ENCODE peak calls at places on chromosomes 4 and X, in seven cellular contexts. T is IMR-90, X is mesenchymal stem cell, U is H1, O is H9, Q is mesendoderm, L is trophoblast cell. G is an unnamed sample.

GRCh38 chr4:86132459-86132858 is 227.4 kb downstream of the MAPK10 start:
- DNase-seq in L (no peak), U (no peak), O (no peak), Q (no peak), X (no peak), T (no peak), G (no peak)

GRCh38 chr4:140330311-140330900 is 43.0 kb upstream of the SCOC start:
- DNase-seq in O (no peak), Q (peak), U (no peak), X (peak), L (peak), T (peak), G (no peak)

GRCh38 chr4:76637704-76638361 is 202.8 kb downstream of the SHROOM3 start:
- DNase-seq in T (peak), O (no peak), X (no peak), Q (no peak), U (no peak), L (peak), G (no peak)

GRCh38 chrX:153970398-153971123 is 1.1 kb downstream of the HCFC1 start:
- DNase-seq in O (peak), U (peak), T (peak), Q (peak), L (peak), X (peak), G (peak)

GRCh38 chr4:43089730-43090129 is 197.2 kb downstream of the GRXCR1 start:
- DNase-seq in L (no peak), Q (no peak), O (no peak), X (no peak), T (peak), U (no peak), G (no peak)

GRCh38 chrX:74613350-74614192 is 853 bp downstream of the RLIM start:
- DNase-seq in X (peak), Q (peak), L (peak), U (no peak), O (no peak), T (peak), G (no peak)

GRCh38 chrX:26873736-26874135 is 589.4 kb downstream of the PPP4R3C start:
- DNase-seq in Q (no peak), T (no peak), O (no peak), X (no peak), L (no peak), U (no peak), G (no peak)

GRCh38 chr4:118417325-118417724 is 64.5 kb upstream of the PRSS12 start:
- DNase-seq in O (no peak), Q (no peak), T (peak), L (no peak), U (no peak), X (no peak), G (no peak)

GRCh38 chrX:110944323-110944761 is 148.7 kb upstream of the CHRDL1 start:
- DNase-seq in T (no peak), U (peak), Q (peak), X (no peak), O (peak), L (no peak), G (peak)

GRCh38 chrX:41750720-41751119 is 26.7 kb downstream of the GPR82 start:
- DNase-seq in X (no peak), U (no peak), L (no peak), O (no peak), Q (no peak), T (no peak), G (no peak)
- H3K4ac ChIP-seq in X (no peak), U (no peak), L (no peak), O (no peak), Q (no peak), T (no peak), G (no peak)

GRCh38 chr4:5993876-5994811 is 24.1 kb downstream of the C4orf50 start:
- DNase-seq in O (peak), L (no peak), Q (no peak), T (no peak), U (no peak), X (no peak), G (no peak)
- H3K4ac ChIP-seq in O (no peak), L (no peak), Q (no peak), T (no peak), U (no peak), X (no peak), G (no peak)

GRCh38 chrX:4710618-4711433 is 997.4 kb upstream of the PRKX start:
- DNase-seq in T (no peak), X (no peak), U (no peak), L (peak), Q (peak), O (peak), G (no peak)
- H3K4ac ChIP-seq in T (no peak), X (no peak), U (no peak), L (peak), Q (peak), O (no peak), G (no peak)

DNA sequence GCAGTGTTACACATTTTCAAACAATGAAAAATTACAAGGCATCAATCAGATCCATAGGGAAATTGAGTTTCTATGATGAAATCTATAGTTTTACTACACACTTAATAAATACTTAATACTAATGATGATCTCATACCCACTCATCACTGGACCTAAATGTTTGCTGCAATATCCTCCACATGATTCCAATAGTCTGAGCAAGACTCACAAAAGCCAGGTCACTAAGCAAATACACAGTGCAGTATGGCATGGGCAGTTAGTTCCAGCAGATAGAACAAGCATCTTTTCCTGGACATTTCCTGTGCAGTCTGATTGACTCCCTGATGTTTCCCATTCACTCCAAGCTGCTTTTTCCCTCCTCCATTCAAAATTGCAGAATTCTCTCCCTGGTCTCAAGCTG is 109.0 kb upstream of the ATOH1 start:
- DNase-seq in L (no peak), Q (no peak), O (no peak), U (no peak), X (no peak), T (peak), G (no peak)
- H3K4ac ChIP-seq in L (no peak), Q (no peak), O (no peak), U (no peak), X (no peak), T (no peak), G (no peak)

GRCh38 chr4:27381806-27382205 is 521.2 kb downstream of the STIM2 start:
- DNase-seq in O (no peak), X (no peak), U (no peak), T (no peak), Q (no peak), L (no peak), G (no peak)

DNA sequence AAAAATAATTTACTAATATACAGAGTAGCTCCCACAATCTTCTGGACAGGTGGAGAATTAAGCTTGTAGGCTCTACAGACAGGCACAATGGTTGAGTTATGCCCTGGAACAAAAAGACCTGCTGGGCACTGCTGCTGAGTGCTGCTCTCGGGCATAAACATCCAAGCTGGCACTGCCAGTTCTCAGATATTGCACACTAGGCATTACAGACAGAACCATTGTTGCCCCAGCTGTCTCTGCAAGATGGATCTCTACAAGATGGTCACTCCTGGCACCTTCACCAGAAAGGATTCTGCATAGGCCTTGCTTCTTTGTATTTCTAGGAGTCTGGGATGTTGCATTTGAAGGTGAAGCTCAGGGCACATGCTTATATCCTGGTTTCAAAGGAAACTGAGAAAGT is 527.1 kb downstream of the STIM2 start:
- DNase-seq in U (no peak), T (no peak), O (no peak), Q (no peak), X (no peak), L (no peak), G (no peak)
- H3K4ac ChIP-seq in U (no peak), T (no peak), O (no peak), Q (no peak), X (no peak), L (no peak), G (no peak)

DNA sequence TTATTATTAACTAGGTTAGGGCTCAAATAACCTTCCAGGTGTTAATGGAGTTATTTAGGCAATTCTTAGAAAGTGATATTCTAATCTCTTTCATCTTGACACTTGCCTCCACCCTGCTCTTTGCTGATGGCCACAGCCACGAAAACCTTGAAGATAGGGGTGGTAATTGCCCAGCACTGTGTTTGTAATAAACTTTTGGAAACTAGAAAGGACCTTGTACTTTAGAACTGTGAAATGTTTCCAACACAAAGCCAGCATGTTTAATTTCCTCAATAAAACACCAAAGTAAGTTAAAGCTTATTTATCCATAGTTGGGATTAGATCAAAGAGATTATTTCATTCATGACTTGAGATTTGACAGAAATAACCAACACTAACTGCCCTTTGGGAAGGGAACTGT is 78.3 kb downstream of the MAOA start:
- DNase-seq in T (no peak), X (no peak), L (no peak), Q (no peak), O (no peak), U (no peak), G (no peak)
- H3K4ac ChIP-seq in T (no peak), X (no peak), L (no peak), Q (no peak), O (no peak), U (no peak), G (no peak)

GRCh38 chr4:88028961-88029360 is 21.5 kb downstream of the PKD2 start:
- DNase-seq in L (no peak), T (no peak), Q (no peak), U (no peak), O (no peak), X (no peak), G (no peak)

GRCh38 chr4:88033309-88033708 is 25.9 kb downstream of the PKD2 start:
- DNase-seq in Q (peak), X (peak), L (peak), O (no peak), U (no peak), T (peak), G (peak)

GRCh38 chr4:88027611-88028608 is 20.5 kb downstream of the PKD2 start:
- DNase-seq in L (peak), U (no peak), X (peak), O (no peak), T (peak), Q (no peak), G (no peak)

GRCh38 chr4:88029556-88029955 is 22.1 kb downstream of the PKD2 start:
- DNase-seq in T (peak), Q (no peak), L (no peak), U (no peak), O (no peak), X (no peak), G (no peak)

GRCh38 chr4:88030565-88031310 is 23.3 kb downstream of the PKD2 start:
- DNase-seq in U (no peak), Q (no peak), X (no peak), T (no peak), O (no peak), L (no peak), G (no peak)
- H3K4ac ChIP-seq in U (no peak), Q (no peak), X (no peak), T (no peak), O (no peak), L (no peak), G (no peak)

GRCh38 chrX:133926809-133927208 is 58.6 kb downstream of the GPC3 start:
- DNase-seq in X (no peak), O (no peak), U (no peak), T (no peak), L (no peak), Q (peak), G (no peak)
- H3K4ac ChIP-seq in X (no peak), O (no peak), U (no peak), T (no peak), L (no peak), Q (no peak), G (no peak)

GRCh38 chr4:67614186-67614585 is 55.7 kb downstream of the STAP1 start:
- DNase-seq in Q (no peak), X (no peak), T (no peak), O (no peak), U (no peak), L (no peak), G (no peak)

GRCh38 chr4:67615119-67615518 is 56.6 kb downstream of the STAP1 start:
- DNase-seq in T (no peak), O (no peak), Q (no peak), L (no peak), U (no peak), X (no peak), G (no peak)

DNA sequence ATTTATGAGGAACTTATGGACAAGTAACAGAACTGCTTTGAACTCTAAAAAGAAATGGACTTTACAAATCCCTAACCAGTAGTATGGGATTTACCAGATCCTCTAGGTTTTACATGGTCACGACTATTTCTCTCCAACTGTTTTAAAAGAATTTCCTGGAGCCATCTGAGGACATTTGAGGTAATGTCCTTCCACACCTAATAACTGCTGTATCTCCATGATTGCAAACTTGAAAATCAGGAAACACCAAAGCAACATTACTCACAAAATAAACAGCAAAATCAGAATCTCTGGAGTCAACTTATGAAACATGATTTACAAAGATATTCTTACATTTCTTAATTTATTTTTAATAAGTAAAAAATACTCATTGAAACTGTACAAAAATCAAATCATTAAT is 58.0 kb downstream of the STAP1 start:
- DNase-seq in O (no peak), Q (no peak), X (no peak), T (no peak), U (no peak), L (no peak), G (no peak)
- H3K4ac ChIP-seq in O (no peak), Q (no peak), X (no peak), T (no peak), U (no peak), L (no peak), G (no peak)

DNA sequence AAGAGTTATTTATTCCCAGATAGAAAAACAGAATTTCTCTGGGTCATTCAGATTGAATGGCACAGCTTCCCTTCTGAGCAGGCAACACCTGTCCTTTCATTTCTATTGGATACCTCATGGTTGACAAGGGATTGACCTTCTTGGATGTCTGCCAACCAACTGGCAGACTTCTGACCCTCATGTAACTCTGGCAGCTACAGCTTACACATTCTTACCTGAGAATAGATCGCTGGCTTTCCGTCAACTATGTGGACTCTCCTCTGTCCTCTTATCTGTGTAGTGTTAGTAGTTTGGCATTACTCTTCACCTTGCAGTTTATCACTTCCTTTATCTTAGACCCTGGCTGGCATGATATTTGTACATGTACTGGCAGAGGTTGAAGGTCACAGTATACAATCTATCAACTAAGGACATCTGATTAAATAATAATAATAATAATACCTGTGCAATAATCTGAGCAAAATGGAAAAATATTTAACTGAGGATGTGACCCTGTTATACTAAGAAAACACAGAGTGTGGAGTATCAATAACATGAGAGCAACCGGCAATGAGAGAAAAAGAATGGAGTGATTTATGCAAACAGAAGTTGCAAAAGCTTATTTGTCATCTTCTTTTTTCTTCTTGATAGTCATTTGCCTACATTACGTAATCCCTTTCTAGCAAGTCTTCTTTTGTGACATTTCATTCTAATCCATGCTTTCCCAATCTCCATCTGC is 1118.2 kb downstream of the ARAP2 start:
- DNase-seq in O (no peak), T (no peak), L (peak), Q (no peak), U (no peak), X (no peak), G (no peak)
- H3K4ac ChIP-seq in O (no peak), T (no peak), L (no peak), Q (no peak), U (no peak), X (no peak), G (no peak)